ENCODE peak calls at places on chromosomes 3 and 15, in seven cellular contexts. One of them, this sample, is unnamed.

GRCh38 chr3:63076357-63076756 is 201.1 kb upstream of the CADPS start:
- DNase-seq in cardiac muscle cell: no peak
- DNase-seq in foreskin keratinocyte: no peak
- DNase-seq in sigmoid colon: no peak
- DNase-seq in Peyer's patch: no peak
- DNase-seq in suprapubic skin: no peak
- DNase-seq in fibroblast of lung: no peak
- DNase-seq in this sample: no peak

GRCh38 chr15:79953951-79954444 is 17.0 kb downstream of the BCL2A1 start:
- DNase-seq in fibroblast of lung: no peak
- DNase-seq in sigmoid colon: no peak
- DNase-seq in Peyer's patch: no peak
- DNase-seq in cardiac muscle cell: no peak
- DNase-seq in foreskin keratinocyte: no peak
- DNase-seq in suprapubic skin: no peak
- DNase-seq in this sample: no peak

GRCh38 chr15:98070132-98070531 is 109.6 kb downstream of the ARRDC4 start:
- DNase-seq in cardiac muscle cell: no peak
- DNase-seq in Peyer's patch: no peak
- DNase-seq in suprapubic skin: no peak
- DNase-seq in sigmoid colon: no peak
- DNase-seq in fibroblast of lung: no peak
- DNase-seq in foreskin keratinocyte: no peak
- DNase-seq in this sample: no peak

GRCh38 chr15:92958105-92958504 is 58.0 kb downstream of the CHD2 start:
- DNase-seq in foreskin keratinocyte: peak
- DNase-seq in Peyer's patch: no peak
- DNase-seq in suprapubic skin: no peak
- DNase-seq in fibroblast of lung: peak
- DNase-seq in cardiac muscle cell: no peak
- DNase-seq in sigmoid colon: no peak
- DNase-seq in this sample: no peak

GRCh38 chr3:128619146-128619890 is 31.3 kb downstream of the RPN1 start:
- DNase-seq in cardiac muscle cell: no peak
- DNase-seq in fibroblast of lung: peak
- DNase-seq in foreskin keratinocyte: peak
- DNase-seq in suprapubic skin: no peak
- DNase-seq in Peyer's patch: no peak
- DNase-seq in sigmoid colon: no peak
- DNase-seq in this sample: peak

GRCh38 chr3:107235923-107236315 is 141.3 kb upstream of the CCDC54 start:
- DNase-seq in Peyer's patch: no peak
- DNase-seq in suprapubic skin: no peak
- DNase-seq in fibroblast of lung: peak
- DNase-seq in cardiac muscle cell: peak
- DNase-seq in sigmoid colon: peak
- DNase-seq in foreskin keratinocyte: peak
- DNase-seq in this sample: peak

GRCh38 chr3:64552160-64552559 is 135.6 kb downstream of the ADAMTS9 start:
- DNase-seq in fibroblast of lung: no peak
- DNase-seq in cardiac muscle cell: no peak
- DNase-seq in Peyer's patch: no peak
- DNase-seq in foreskin keratinocyte: no peak
- DNase-seq in suprapubic skin: no peak
- DNase-seq in sigmoid colon: no peak
- DNase-seq in this sample: no peak

GRCh38 chr3:10437272-10437994 is 68.0 kb downstream of the ATP2B2 start:
- DNase-seq in Peyer's patch: no peak
- DNase-seq in suprapubic skin: no peak
- DNase-seq in foreskin keratinocyte: no peak
- DNase-seq in fibroblast of lung: peak
- DNase-seq in sigmoid colon: no peak
- DNase-seq in cardiac muscle cell: no peak
- DNase-seq in this sample: no peak

GRCh38 chr3:188925376-188925775 is 246.4 kb upstream of the TPRG1 start:
- DNase-seq in Peyer's patch: no peak
- DNase-seq in sigmoid colon: no peak
- DNase-seq in suprapubic skin: no peak
- DNase-seq in cardiac muscle cell: no peak
- DNase-seq in fibroblast of lung: no peak
- DNase-seq in foreskin keratinocyte: no peak
- DNase-seq in this sample: no peak

GRCh38 chr3:189186093-189186492 is 14.3 kb downstream of the TPRG1 start:
- DNase-seq in Peyer's patch: no peak
- DNase-seq in fibroblast of lung: peak
- DNase-seq in cardiac muscle cell: no peak
- DNase-seq in sigmoid colon: no peak
- DNase-seq in foreskin keratinocyte: no peak
- DNase-seq in suprapubic skin: no peak
- DNase-seq in this sample: no peak

GRCh38 chr15:63075072-63075995 is 32.8 kb downstream of the TPM1 start:
- DNase-seq in sigmoid colon: peak
- DNase-seq in fibroblast of lung: peak
- DNase-seq in foreskin keratinocyte: no peak
- DNase-seq in suprapubic skin: no peak
- DNase-seq in cardiac muscle cell: no peak
- DNase-seq in Peyer's patch: no peak
- DNase-seq in this sample: no peak

GRCh38 chr3:53236112-53236841 is 19.5 kb downstream of the TKT start:
- DNase-seq in sigmoid colon: peak
- DNase-seq in Peyer's patch: peak
- DNase-seq in foreskin keratinocyte: peak
- DNase-seq in cardiac muscle cell: peak
- DNase-seq in suprapubic skin: no peak
- DNase-seq in fibroblast of lung: peak
- DNase-seq in this sample: peak

GRCh38 chr15:60804986-60805949 is 326.3 kb upstream of the ICE2 start:
- DNase-seq in Peyer's patch: peak
- DNase-seq in foreskin keratinocyte: peak
- DNase-seq in sigmoid colon: no peak
- DNase-seq in cardiac muscle cell: no peak
- DNase-seq in fibroblast of lung: peak
- DNase-seq in suprapubic skin: no peak
- DNase-seq in this sample: peak

GRCh38 chr3:187183210-187183862 is 13.9 kb upstream of the RTP1 start:
- DNase-seq in suprapubic skin: no peak
- DNase-seq in cardiac muscle cell: no peak
- DNase-seq in Peyer's patch: no peak
- DNase-seq in sigmoid colon: no peak
- DNase-seq in foreskin keratinocyte: peak
- DNase-seq in fibroblast of lung: peak
- DNase-seq in this sample: peak

GRCh38 chr3:94269763-94270162 is 206.9 kb downstream of the NSUN3 start:
- DNase-seq in fibroblast of lung: peak
- DNase-seq in Peyer's patch: no peak
- DNase-seq in cardiac muscle cell: no peak
- DNase-seq in foreskin keratinocyte: no peak
- DNase-seq in suprapubic skin: no peak
- DNase-seq in sigmoid colon: no peak
- DNase-seq in this sample: no peak

GRCh38 chr15:77224352-77224751 is 153.4 kb upstream of the TSPAN3 start:
- DNase-seq in foreskin keratinocyte: no peak
- DNase-seq in sigmoid colon: no peak
- DNase-seq in cardiac muscle cell: no peak
- DNase-seq in suprapubic skin: no peak
- DNase-seq in Peyer's patch: no peak
- DNase-seq in fibroblast of lung: no peak
- DNase-seq in this sample: no peak

GRCh38 chr15:77497942-77498361 is 77.3 kb downstream of the HMG20A start:
- DNase-seq in foreskin keratinocyte: no peak
- DNase-seq in sigmoid colon: no peak
- DNase-seq in Peyer's patch: no peak
- DNase-seq in fibroblast of lung: peak
- DNase-seq in cardiac muscle cell: peak
- DNase-seq in suprapubic skin: no peak
- DNase-seq in this sample: no peak

GRCh38 chr3:131353016-131353877 is 28.3 kb upstream of the NUDT16 start:
- DNase-seq in sigmoid colon: no peak
- DNase-seq in cardiac muscle cell: no peak
- DNase-seq in fibroblast of lung: no peak
- DNase-seq in foreskin keratinocyte: no peak
- DNase-seq in Peyer's patch: no peak
- DNase-seq in suprapubic skin: no peak
- DNase-seq in this sample: no peak

GRCh38 chr3:77186319-77186718 is 146.4 kb downstream of the ROBO2 start:
- DNase-seq in fibroblast of lung: no peak
- DNase-seq in suprapubic skin: no peak
- DNase-seq in sigmoid colon: no peak
- DNase-seq in cardiac muscle cell: no peak
- DNase-seq in foreskin keratinocyte: no peak
- DNase-seq in Peyer's patch: no peak
- DNase-seq in this sample: no peak

GRCh38 chr3:77188210-77188609 is 148.3 kb downstream of the ROBO2 start:
- DNase-seq in fibroblast of lung: no peak
- DNase-seq in suprapubic skin: no peak
- DNase-seq in Peyer's patch: no peak
- DNase-seq in foreskin keratinocyte: no peak
- DNase-seq in sigmoid colon: no peak
- DNase-seq in cardiac muscle cell: no peak
- DNase-seq in this sample: no peak

GRCh38 chr3:77189684-77190083 is 149.8 kb downstream of the ROBO2 start:
- DNase-seq in cardiac muscle cell: no peak
- DNase-seq in Peyer's patch: no peak
- DNase-seq in sigmoid colon: no peak
- DNase-seq in suprapubic skin: no peak
- DNase-seq in fibroblast of lung: no peak
- DNase-seq in foreskin keratinocyte: no peak
- DNase-seq in this sample: no peak

GRCh38 chr3:77189258-77189657 is 149.4 kb downstream of the ROBO2 start:
- DNase-seq in cardiac muscle cell: no peak
- DNase-seq in sigmoid colon: no peak
- DNase-seq in fibroblast of lung: no peak
- DNase-seq in foreskin keratinocyte: no peak
- DNase-seq in suprapubic skin: no peak
- DNase-seq in Peyer's patch: no peak
- DNase-seq in this sample: no peak

GRCh38 chr3:77186728-77187127 is 146.8 kb downstream of the ROBO2 start:
- DNase-seq in Peyer's patch: no peak
- DNase-seq in foreskin keratinocyte: peak
- DNase-seq in cardiac muscle cell: no peak
- DNase-seq in fibroblast of lung: no peak
- DNase-seq in sigmoid colon: no peak
- DNase-seq in suprapubic skin: no peak
- DNase-seq in this sample: peak
- H3K27ac ChIP-seq in Peyer's patch: no peak
- H3K27ac ChIP-seq in foreskin keratinocyte: no peak
- H3K27ac ChIP-seq in cardiac muscle cell: no peak
- H3K27ac ChIP-seq in fibroblast of lung: no peak
- H3K27ac ChIP-seq in sigmoid colon: no peak
- H3K27ac ChIP-seq in suprapubic skin: no peak
- H3K27ac ChIP-seq in this sample: no peak

GRCh38 chr3:14494973-14495300 is 45.2 kb downstream of the GRIP2 start:
- DNase-seq in fibroblast of lung: no peak
- DNase-seq in foreskin keratinocyte: no peak
- DNase-seq in cardiac muscle cell: no peak
- DNase-seq in sigmoid colon: no peak
- DNase-seq in suprapubic skin: no peak
- DNase-seq in Peyer's patch: peak
- DNase-seq in this sample: no peak

GRCh38 chr3:14492948-14493881 is 46.9 kb downstream of the GRIP2 start:
- DNase-seq in Peyer's patch: peak
- DNase-seq in suprapubic skin: no peak
- DNase-seq in cardiac muscle cell: no peak
- DNase-seq in fibroblast of lung: no peak
- DNase-seq in sigmoid colon: no peak
- DNase-seq in foreskin keratinocyte: no peak
- DNase-seq in this sample: no peak

GRCh38 chr3:14496351-14496750 is 43.8 kb downstream of the GRIP2 start:
- DNase-seq in Peyer's patch: peak
- DNase-seq in fibroblast of lung: no peak
- DNase-seq in sigmoid colon: no peak
- DNase-seq in suprapubic skin: no peak
- DNase-seq in foreskin keratinocyte: no peak
- DNase-seq in cardiac muscle cell: no peak
- DNase-seq in this sample: no peak

GRCh38 chr3:14494279-14494972 is 45.7 kb downstream of the GRIP2 start:
- DNase-seq in sigmoid colon: no peak
- DNase-seq in Peyer's patch: peak
- DNase-seq in fibroblast of lung: no peak
- DNase-seq in cardiac muscle cell: no peak
- DNase-seq in foreskin keratinocyte: no peak
- DNase-seq in suprapubic skin: no peak
- DNase-seq in this sample: no peak

GRCh38 chr3:14497321-14497720 is 42.8 kb downstream of the GRIP2 start:
- DNase-seq in Peyer's patch: peak
- DNase-seq in cardiac muscle cell: no peak
- DNase-seq in sigmoid colon: no peak
- DNase-seq in foreskin keratinocyte: no peak
- DNase-seq in suprapubic skin: no peak
- DNase-seq in fibroblast of lung: no peak
- DNase-seq in this sample: no peak
- TF ChIP-seq CTCF in Peyer's patch: no peak
- TF ChIP-seq CTCF in cardiac muscle cell: no peak
- TF ChIP-seq CTCF in sigmoid colon: no peak
- TF ChIP-seq CTCF in foreskin keratinocyte: no peak
- TF ChIP-seq CTCF in suprapubic skin: no peak
- TF ChIP-seq CTCF in fibroblast of lung: no peak
- TF ChIP-seq CTCF in this sample: no peak

GRCh38 chr15:59687831-59688230 is 1.3 kb downstream of the BNIP2 start:
- DNase-seq in suprapubic skin: no peak
- DNase-seq in cardiac muscle cell: no peak
- DNase-seq in fibroblast of lung: peak
- DNase-seq in foreskin keratinocyte: no peak
- DNase-seq in Peyer's patch: no peak
- DNase-seq in sigmoid colon: no peak
- DNase-seq in this sample: peak

GRCh38 chr15:59688383-59688887 is 685 bp downstream of the BNIP2 start:
- DNase-seq in fibroblast of lung: peak
- DNase-seq in Peyer's patch: no peak
- DNase-seq in suprapubic skin: no peak
- DNase-seq in foreskin keratinocyte: peak
- DNase-seq in sigmoid colon: peak
- DNase-seq in cardiac muscle cell: no peak
- DNase-seq in this sample: no peak

GRCh38 chr15:59691194-59691805 is 2.2 kb upstream of the BNIP2 start:
- DNase-seq in fibroblast of lung: peak
- DNase-seq in suprapubic skin: no peak
- DNase-seq in Peyer's patch: no peak
- DNase-seq in foreskin keratinocyte: no peak
- DNase-seq in cardiac muscle cell: peak
- DNase-seq in sigmoid colon: no peak
- DNase-seq in this sample: peak

GRCh38 chr15:59689626-59690236 is 611 bp upstream of the BNIP2 start:
- DNase-seq in cardiac muscle cell: peak
- DNase-seq in suprapubic skin: peak
- DNase-seq in sigmoid colon: peak
- DNase-seq in fibroblast of lung: peak
- DNase-seq in Peyer's patch: peak
- DNase-seq in foreskin keratinocyte: peak
- DNase-seq in this sample: no peak

GRCh38 chr15:59688888-59689625 is at the start of gene BNIP2:
- DNase-seq in sigmoid colon: peak
- DNase-seq in Peyer's patch: peak
- DNase-seq in fibroblast of lung: peak
- DNase-seq in suprapubic skin: peak
- DNase-seq in cardiac muscle cell: peak
- DNase-seq in foreskin keratinocyte: peak
- DNase-seq in this sample: peak
- H3K27ac ChIP-seq in sigmoid colon: peak
- H3K27ac ChIP-seq in Peyer's patch: peak
- H3K27ac ChIP-seq in fibroblast of lung: peak
- H3K27ac ChIP-seq in suprapubic skin: peak
- H3K27ac ChIP-seq in cardiac muscle cell: peak
- H3K27ac ChIP-seq in foreskin keratinocyte: peak
- H3K27ac ChIP-seq in this sample: peak

GRCh38 chr3:161371441-161372320 is at the start of gene SPTSSB:
- DNase-seq in Peyer's patch: peak
- DNase-seq in sigmoid colon: peak
- DNase-seq in cardiac muscle cell: peak
- DNase-seq in fibroblast of lung: peak
- DNase-seq in foreskin keratinocyte: no peak
- DNase-seq in suprapubic skin: peak
- DNase-seq in this sample: peak
- TF ChIP-seq CTCF in Peyer's patch: no peak
- TF ChIP-seq CTCF in sigmoid colon: no peak
- TF ChIP-seq CTCF in cardiac muscle cell: no peak
- TF ChIP-seq CTCF in fibroblast of lung: peak
- TF ChIP-seq CTCF in foreskin keratinocyte: peak
- TF ChIP-seq CTCF in suprapubic skin: no peak
- TF ChIP-seq CTCF in this sample: no peak

This sample was measured in RWPE1.